ENCODE peak calls at places on chromosomes 5 and 9, in eight cellular contexts. R, A, M, N, T, V, H and J are unnamed samples.

GRCh38 chr5:1091632-1092031 is 20.2 kb downstream of the SLC12A7 start:
- DNase-seq in R (no peak), A (no peak), M (no peak), N (no peak), T (no peak), V (no peak), H (no peak), J (no peak)

GRCh38 chr5:143645356-143645755 is 166.6 kb upstream of the HMHB1 start:
- DNase-seq in R (no peak), A (no peak), M (no peak), N (no peak), T (no peak), V (no peak), H (no peak), J (no peak)

GRCh38 chr9:36948051-36948450 is 86.0 kb downstream of the PAX5 start:
- DNase-seq in R (no peak), A (no peak), M (no peak), N (no peak), T (no peak), V (no peak), H (no peak), J (no peak)

GRCh38 chr5:143311955-143312354 is 91.5 kb downstream of the NR3C1 start:
- DNase-seq in R (no peak), A (no peak), M (no peak), N (no peak), T (no peak), V (no peak), H (no peak), J (no peak)

GRCh38 chr5:102749416-102750021 is 5.6 kb upstream of the PAM start:
- DNase-seq in R (no peak), A (no peak), M (no peak), N (no peak), T (no peak), V (peak), H (peak), J (no peak)

GRCh38 chr5:172904643-172905345 is 54.4 kb upstream of the RPL26L1 start:
- DNase-seq in R (peak), A (peak), M (no peak), N (no peak), T (peak), V (peak), H (peak), J (no peak)

GRCh38 chr9:37102476-37102875 is 17.9 kb upstream of the ZCCHC7 start:
- DNase-seq in R (no peak), A (no peak), M (no peak), N (no peak), T (no peak), V (no peak), H (no peak), J (no peak)

GRCh38 chr5:39503148-39503547 is 78.4 kb upstream of the DAB2 start:
- DNase-seq in R (peak), A (peak), M (no peak), N (no peak), T (peak), V (no peak), H (no peak), J (no peak)

GRCh38 chr9:14752271-14752670 is 29.7 kb upstream of the CER1 start:
- DNase-seq in R (no peak), A (peak), M (no peak), N (no peak), T (peak), V (no peak), H (no peak), J (no peak)

GRCh38 chr5:37576496-37576895 is 197.4 kb downstream of the WDR70 start:
- DNase-seq in R (no peak), A (no peak), M (no peak), N (no peak), T (no peak), V (no peak), H (no peak), J (no peak)

GRCh38 chr9:119458068-119458467 is 88.8 kb upstream of the BRINP1 start:
- DNase-seq in R (no peak), A (no peak), M (no peak), N (no peak), T (no peak), V (no peak), H (no peak), J (no peak)

GRCh38 chr9:21585756-21586752 is 103.9 kb upstream of the IFNE start:
- DNase-seq in R (no peak), A (peak), M (no peak), N (no peak), T (peak), V (no peak), H (no peak), J (no peak)

GRCh38 chr5:33332804-33333203 is 108.0 kb upstream of the TARS1 start:
- DNase-seq in R (no peak), A (no peak), M (no peak), N (no peak), T (no peak), V (no peak), H (no peak), J (no peak)

GRCh38 chr9:117306032-117306431 is 108.8 kb downstream of the ASTN2 start:
- DNase-seq in R (no peak), A (no peak), M (no peak), N (no peak), T (no peak), V (no peak), H (no peak), J (no peak)

GRCh38 chr5:5533927-5534326 is 111.5 kb downstream of the ICE1 start:
- DNase-seq in R (no peak), A (no peak), M (no peak), N (no peak), T (no peak), V (no peak), H (no peak), J (no peak)

GRCh38 chr5:112077180-112077579 is 320.2 kb upstream of the NREP start:
- DNase-seq in R (no peak), A (peak), M (peak), N (no peak), T (peak), V (no peak), H (peak), J (no peak)

GRCh38 chr9:3479516-3480352 is 46.1 kb downstream of the RFX3 start:
- DNase-seq in R (no peak), A (no peak), M (no peak), N (no peak), T (no peak), V (no peak), H (no peak), J (no peak)
- TF ChIP-seq CTCF in R (no peak), A (no peak), M (no peak), N (no peak), T (no peak), V (no peak), H (no peak), J (no peak)

GRCh38 chr9:4375424-4376195 is 75.7 kb upstream of the GLIS3 start:
- DNase-seq in R (no peak), A (peak), M (peak), N (no peak), T (peak), V (peak), H (peak), J (no peak)
- TF ChIP-seq CTCF in R (peak), A (peak), M (no peak), N (no peak), T (peak), V (peak), H (peak), J (peak)

DNA sequence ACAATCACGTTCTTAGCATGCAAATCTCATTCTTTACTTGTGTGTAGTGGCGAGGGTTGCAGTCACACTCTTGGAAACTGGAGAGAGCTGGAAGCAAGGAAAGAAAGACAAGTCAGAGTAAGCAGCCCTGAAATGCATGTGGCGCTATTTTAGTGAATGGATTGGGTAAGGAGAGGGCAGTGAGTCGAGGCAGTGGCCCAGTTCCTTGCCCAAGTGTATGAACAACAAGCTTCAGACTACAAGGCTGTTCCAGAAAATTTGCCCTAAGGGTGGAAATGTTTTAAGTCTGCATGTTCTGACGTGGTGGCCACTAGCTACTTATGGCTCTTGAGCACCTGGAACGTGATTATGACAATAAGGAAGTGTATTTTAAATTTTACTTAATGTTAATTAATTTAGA is 59.4 kb upstream of the PTPN3 start:
- DNase-seq in R (no peak), A (no peak), M (no peak), N (no peak), T (no peak), V (no peak), H (no peak), J (no peak)
- TF ChIP-seq CTCF in R (no peak), A (no peak), M (no peak), N (no peak), T (no peak), V (no peak), H (no peak), J (no peak)

GRCh38 chr5:142108432-142109355 is at the start of gene NDFIP1:
- DNase-seq in R (peak), A (peak), M (peak), N (peak), T (peak), V (peak), H (peak), J (peak)
- TF ChIP-seq CTCF in R (no peak), A (no peak), M (no peak), N (no peak), T (no peak), V (no peak), H (no peak), J (no peak)

GRCh38 chr5:7517006-7517405 is 121.1 kb downstream of the ADCY2 start:
- DNase-seq in R (no peak), A (no peak), M (no peak), N (no peak), T (no peak), V (no peak), H (no peak), J (no peak)

GRCh38 chr5:7519564-7519963 is 123.6 kb downstream of the ADCY2 start:
- DNase-seq in R (no peak), A (no peak), M (no peak), N (no peak), T (no peak), V (no peak), H (no peak), J (no peak)

DNA sequence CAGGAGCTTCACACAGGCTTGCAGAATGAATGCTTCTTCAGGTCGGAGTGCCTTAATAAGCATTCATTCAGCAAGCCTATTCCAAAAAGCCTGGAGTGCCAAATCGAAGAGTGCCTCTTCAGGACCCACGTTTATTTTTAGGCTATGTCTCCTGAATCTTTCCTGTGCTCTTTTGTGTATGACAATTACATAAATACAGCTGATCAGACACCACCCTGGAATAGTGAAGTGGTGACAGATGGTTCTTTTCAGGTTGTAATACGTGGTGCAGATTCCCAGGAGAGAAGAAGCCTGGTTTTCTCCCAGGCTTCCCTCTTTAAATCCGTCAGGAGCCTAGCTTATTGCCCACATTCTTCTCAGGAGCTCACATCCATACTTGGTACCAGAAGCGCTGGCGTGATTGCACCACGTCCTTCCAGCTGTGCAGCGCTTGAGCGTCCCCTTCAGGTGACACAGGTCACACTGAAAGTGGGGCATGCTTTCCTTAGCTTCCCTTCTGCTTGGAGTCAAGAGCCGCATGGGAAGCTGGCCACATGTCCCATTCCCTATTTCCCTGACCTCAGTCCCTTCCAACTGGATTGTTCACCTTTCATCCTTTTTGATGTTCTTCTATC is 123.1 kb downstream of the ADCY2 start:
- DNase-seq in R (no peak), A (no peak), M (no peak), N (no peak), T (no peak), V (no peak), H (no peak), J (no peak)
- TF ChIP-seq CTCF in R (no peak), A (no peak), M (no peak), N (no peak), T (no peak), V (no peak), H (no peak), J (no peak)

GRCh38 chr9:99031994-99032393 is 72.9 kb upstream of the TGFBR1 start:
- DNase-seq in R (no peak), A (no peak), M (no peak), N (no peak), T (no peak), V (no peak), H (no peak), J (no peak)
- TF ChIP-seq CTCF in R (no peak), A (no peak), M (no peak), N (no peak), T (no peak), V (no peak), H (no peak), J (no peak)